ENCODE peak calls at places on chromosomes 5 and 9, in eight cellular contexts. Z is HCT116; S is ovary; K is naive thymus-derived CD4-positive, alpha-beta T cell; O is heart left ventricle; M is kidney; P is aorta; G is H9. L is an unnamed sample.

GRCh38 chr9:84761137-84761808 is 91.7 kb downstream of the NTRK2 start:
- DNase-seq in Z (no peak), S (no peak), K (no peak), O (no peak), M (no peak), P (no peak), G (no peak), L (no peak)

GRCh38 chr5:113487779-113488644 is at the start of gene MCC:
- DNase-seq in Z (peak), S (peak), K (peak), O (peak), M (peak), P (peak), G (peak), L (no peak)

GRCh38 chr9:12464910-12465512 is 228.2 kb upstream of the TYRP1 start:
- DNase-seq in Z (no peak), S (no peak), K (no peak), O (no peak), M (no peak), P (no peak), G (no peak), L (no peak)

GRCh38 chr5:65121880-65122436 is 353.2 kb downstream of the CWC27 start:
- DNase-seq in Z (no peak), S (no peak), K (no peak), O (no peak), M (no peak), P (no peak), G (no peak), L (no peak)

GRCh38 chr5:167699434-167699833 is 592.0 kb upstream of the WWC1 start:
- DNase-seq in Z (peak), S (no peak), K (no peak), O (no peak), M (no peak), P (no peak), G (peak), L (no peak)

GRCh38 chr5:64147849-64148441 is 17.7 kb upstream of the RNF180 start:
- DNase-seq in Z (peak), S (peak), K (no peak), O (peak), M (peak), P (peak), G (peak), L (no peak)

GRCh38 chr5:1174122-1174936 is 27.1 kb upstream of the SLC6A19 start:
- DNase-seq in Z (peak), S (no peak), K (peak), O (peak), M (peak), P (peak), G (peak), L (no peak)

GRCh38 chr9:129936222-129936621 is 101.0 kb downstream of the USP20 start:
- DNase-seq in Z (no peak), S (no peak), K (no peak), O (no peak), M (no peak), P (no peak), G (no peak), L (no peak)

GRCh38 chr5:119316116-119316515 is 39.7 kb upstream of the TNFAIP8 start:
- DNase-seq in Z (no peak), S (no peak), K (no peak), O (no peak), M (no peak), P (no peak), G (no peak), L (no peak)

GRCh38 chr5:50623666-50624065 is 42.8 kb upstream of the PARP8 start:
- DNase-seq in Z (no peak), S (no peak), K (no peak), O (no peak), M (no peak), P (no peak), G (peak), L (no peak)

GRCh38 chr9:81529556-81530193 is 159.7 kb downstream of the TLE1 start:
- DNase-seq in Z (peak), S (no peak), K (no peak), O (no peak), M (no peak), P (no peak), G (no peak), L (no peak)

GRCh38 chr5:117188207-117188606 is 613.6 kb upstream of the SEMA6A start:
- DNase-seq in Z (no peak), S (no peak), K (no peak), O (no peak), M (no peak), P (no peak), G (no peak), L (no peak)

GRCh38 chr5:34609951-34610431 is 46.1 kb upstream of the RAI14 start:
- DNase-seq in Z (no peak), S (no peak), K (no peak), O (no peak), M (no peak), P (no peak), G (no peak), L (no peak)

GRCh38 chr5:12662545-12663314 is 758.5 kb upstream of the CTNND2 start:
- DNase-seq in Z (no peak), S (no peak), K (no peak), O (no peak), M (no peak), P (peak), G (peak), L (no peak)

GRCh38 chr5:82509726-82510125 is 231.6 kb upstream of the RPS23 start:
- DNase-seq in Z (no peak), S (no peak), K (no peak), O (no peak), M (no peak), P (no peak), G (no peak), L (no peak)
- H3K27ac ChIP-seq in Z (no peak), S (no peak), K (no peak), O (no peak), M (no peak), P (no peak), G (no peak), L (no peak)

GRCh38 chr5:151178372-151178771 is 20.8 kb upstream of the ANXA6 start:
- DNase-seq in Z (no peak), S (no peak), K (no peak), O (no peak), M (no peak), P (no peak), G (no peak), L (no peak)

GRCh38 chr5:151171521-151171920 is 13.9 kb upstream of the ANXA6 start:
- DNase-seq in Z (no peak), S (no peak), K (no peak), O (no peak), M (no peak), P (no peak), G (no peak), L (no peak)

GRCh38 chr5:151174612-151175101 is 17.1 kb upstream of the ANXA6 start:
- DNase-seq in Z (no peak), S (no peak), K (no peak), O (no peak), M (no peak), P (no peak), G (peak), L (no peak)

GRCh38 chr5:151178779-151179488 is 21.4 kb upstream of the ANXA6 start:
- DNase-seq in Z (no peak), S (no peak), K (no peak), O (no peak), M (no peak), P (no peak), G (no peak), L (no peak)

DNA sequence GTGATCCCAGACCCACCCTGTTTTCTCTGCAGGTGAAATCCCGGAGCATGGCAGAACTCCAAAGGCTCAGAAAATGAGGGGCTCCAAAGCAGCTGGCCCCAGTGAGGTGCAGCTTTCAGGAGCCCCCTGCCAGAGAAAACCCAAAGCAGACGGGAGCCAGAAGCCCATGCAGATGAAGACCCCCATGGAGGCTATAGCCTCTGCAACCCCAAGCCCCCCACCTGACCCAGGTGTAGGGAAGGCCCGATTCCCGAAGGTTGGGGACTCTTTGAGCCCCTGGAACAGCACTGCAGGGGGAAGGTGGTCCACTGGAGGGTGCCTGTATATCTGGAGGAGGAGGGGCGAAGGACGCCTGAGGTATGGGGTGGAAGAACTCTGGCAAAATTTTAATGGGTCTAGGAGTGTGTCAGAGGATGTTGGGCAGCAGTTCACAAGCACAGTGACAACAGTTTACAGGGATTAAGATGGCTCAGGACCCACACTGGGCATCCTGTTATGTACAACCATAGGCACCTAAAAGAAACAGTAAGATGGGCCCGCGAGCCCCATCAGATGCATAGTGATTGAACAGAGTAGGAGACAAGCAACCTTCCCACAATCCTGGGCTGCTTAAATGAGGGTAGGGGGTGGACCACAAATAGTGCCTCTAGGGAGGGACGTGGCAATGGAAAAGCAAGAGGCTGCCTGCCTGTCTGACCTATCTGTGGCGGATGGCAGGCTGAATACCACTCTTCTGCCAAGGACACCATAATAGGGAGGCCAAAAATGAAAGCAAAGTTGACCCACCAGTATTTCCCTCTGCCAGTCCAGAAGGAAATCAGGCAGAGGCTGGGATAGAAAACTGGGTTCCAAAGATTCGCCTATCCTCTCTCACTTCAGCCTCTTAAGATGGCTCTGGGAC is 16.4 kb upstream of the ANXA6 start:
- DNase-seq in Z (no peak), S (no peak), K (no peak), O (no peak), M (no peak), P (no peak), G (no peak), L (peak)
- H3K27ac ChIP-seq in Z (no peak), S (no peak), K (no peak), O (no peak), M (no peak), P (no peak), G (no peak), L (no peak)

GRCh38 chr9:120579139-120579749 is 723 bp downstream of the CDK5RAP2 start:
- DNase-seq in Z (no peak), S (no peak), K (no peak), O (no peak), M (no peak), P (no peak), G (no peak), L (no peak)
- H3K27ac ChIP-seq in Z (peak), S (no peak), K (peak), O (peak), M (no peak), P (peak), G (no peak), L (peak)

DNA sequence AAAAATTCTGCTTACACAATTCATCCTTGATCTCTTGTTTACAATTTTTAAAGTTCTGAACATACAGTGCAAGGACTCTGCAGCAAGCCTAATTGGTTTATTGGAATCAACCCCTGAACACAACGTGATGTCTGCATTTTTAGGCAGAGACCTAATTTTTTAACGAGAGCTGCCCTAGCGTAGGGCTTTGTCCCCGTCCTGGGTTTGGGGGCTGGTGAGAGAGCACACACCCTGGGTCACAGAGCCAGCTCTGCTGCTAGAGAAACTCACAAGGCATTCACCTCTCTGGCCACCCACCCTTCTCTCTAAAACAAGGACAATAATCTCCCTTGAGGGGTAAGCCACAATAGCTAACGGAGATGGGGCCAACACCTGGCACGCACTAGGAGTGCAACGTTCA is 28.2 kb downstream of the SH3PXD2B start:
- DNase-seq in Z (no peak), S (no peak), K (no peak), O (no peak), M (no peak), P (no peak), G (no peak), L (no peak)
- H3K27ac ChIP-seq in Z (no peak), S (peak), K (no peak), O (peak), M (no peak), P (no peak), G (no peak), L (no peak)

GRCh38 chr5:111337133-111337532 is 112.9 kb downstream of the CAMK4 start:
- DNase-seq in Z (no peak), S (no peak), K (no peak), O (no peak), M (no peak), P (no peak), G (no peak), L (no peak)
- H3K27ac ChIP-seq in Z (no peak), S (no peak), K (no peak), O (no peak), M (no peak), P (no peak), G (no peak), L (no peak)

L was measured in CD8-positive, alpha-beta T cell.